ENCODE peak calls at places on chromosomes 1 and 21, in ten cellular contexts. J is IMR-90, V is adrenal gland, E is breast epithelium, Z is ovary, S is A549, G is sigmoid colon, F is heart left ventricle, D is uterus, R is tibial nerve. B is an unnamed sample.
A peak's percentile ranks its signal among the peaks of the same experiment; 100 is the strongest.

GRCh38 chr1:208189183-208189582 is 55.0 kb downstream of the PLXNA2 start:
- DNase-seq in V (no peak), F (no peak), Z (no peak), G (no peak), J (no peak), R (no peak), E (no peak), D (no peak), S (no peak), B (no peak)

GRCh38 chr1:53739109-53739681 is at the start of gene GLIS1:
- DNase-seq in F (peak; percentile 83), S (peak; percentile 48), J (peak; percentile 82), D (peak; percentile 65), E (no peak), R (peak; percentile 38), V (peak; percentile 66), G (peak; percentile 82), Z (peak; percentile 54), B (peak; percentile 77)

GRCh38 chr1:11541956-11542355 is 63.0 kb downstream of the DISP3 start:
- DNase-seq in R (no peak), S (no peak), Z (no peak), G (no peak), D (no peak), F (no peak), E (no peak), J (no peak), V (no peak), B (no peak)

GRCh38 chr1:236143104-236143948 is 987 bp downstream of the GPR137B start:
- DNase-seq in J (peak; percentile 72), Z (peak; percentile 24), E (no peak), V (no peak), D (peak; percentile 29), F (no peak), G (no peak), S (no peak), R (no peak), B (no peak)

GRCh38 chr1:200207711-200208126 is 180.2 kb downstream of the NR5A2 start:
- DNase-seq in E (no peak), S (no peak), R (no peak), D (no peak), Z (no peak), F (no peak), V (no peak), G (no peak), J (peak; percentile 76), B (no peak)

GRCh38 chr1:25579947-25580309 is 36.5 kb downstream of the LDLRAP1 start:
- DNase-seq in J (no peak), E (no peak), Z (no peak), D (no peak), G (no peak), F (no peak), V (no peak), R (no peak), S (no peak), B (no peak)

GRCh38 chr1:5880630-5881405 is 111.4 kb downstream of the NPHP4 start:
- DNase-seq in Z (no peak), R (no peak), V (no peak), D (no peak), G (no peak), E (no peak), S (no peak), F (no peak), J (no peak), B (no peak)

GRCh38 chr1:79497193-79497773 is 490.8 kb upstream of the ADGRL4 start:
- DNase-seq in V (no peak), G (no peak), D (no peak), E (no peak), F (no peak), R (no peak), J (peak; percentile 47), Z (no peak), S (peak; percentile 20), B (no peak)

GRCh38 chr21:15406791-15407190 is 323.0 kb upstream of the USP25 start:
- DNase-seq in J (no peak), E (no peak), Z (no peak), V (peak; percentile 72), R (no peak), G (no peak), F (no peak), D (no peak), S (no peak), B (no peak)

GRCh38 chr1:112536561-112536960 is 27.8 kb downstream of the WNT2B start:
- DNase-seq in D (no peak), V (no peak), E (no peak), S (no peak), J (no peak), F (no peak), R (no peak), Z (no peak), G (no peak), B (no peak)

GRCh38 chr21:45448810-45449657 is 44.1 kb downstream of the COL18A1 start:
- DNase-seq in V (no peak), G (no peak), S (no peak), F (no peak), Z (no peak), R (no peak), J (no peak), D (no peak), E (no peak), B (no peak)

GRCh38 chr1:236090741-236091147 is 25.9 kb upstream of the NID1 start:
- DNase-seq in J (peak; percentile 49), S (no peak), R (no peak), Z (no peak), E (no peak), G (peak; percentile 2), V (no peak), F (no peak), D (no peak), B (no peak)

GRCh38 chr1:72341661-72342060 is 59.3 kb upstream of the NEGR1 start:
- DNase-seq in Z (no peak), J (peak; percentile 11), R (no peak), E (no peak), G (no peak), S (no peak), V (no peak), D (no peak), F (no peak), B (no peak)

DNA sequence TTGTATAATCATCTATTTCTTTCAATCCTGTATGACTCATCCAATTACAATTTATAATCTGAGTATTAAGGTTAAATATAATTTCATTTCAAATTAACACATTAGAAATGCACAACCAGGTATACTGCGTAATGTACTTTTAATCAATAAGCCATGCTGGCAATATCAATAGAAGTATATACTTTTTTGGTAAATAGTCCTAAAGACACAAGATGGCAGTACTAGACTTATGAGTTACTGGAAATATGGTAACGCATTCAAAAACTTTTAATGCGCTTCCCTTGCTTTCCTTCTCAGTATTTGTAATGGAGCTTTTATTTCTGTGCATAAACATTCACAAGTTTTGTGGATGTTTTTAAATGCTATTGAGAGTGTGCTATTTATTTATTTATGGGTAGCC is 1162.0 kb upstream of the TMPRSS15 start:
- DNase-seq in V (no peak), J (no peak), D (no peak), F (no peak), S (no peak), Z (no peak), E (no peak), R (no peak), G (no peak), B (no peak)
- TF ChIP-seq CTCF in V (peak; percentile 36), J (no peak), D (no peak), F (no peak), S (no peak), Z (no peak), E (no peak), R (no peak), G (no peak), B (no peak)

GRCh38 chr1:178725603-178726517 is 816 bp downstream of the RALGPS2 start:
- DNase-seq in J (peak; percentile 84), F (peak; percentile 47), D (peak; percentile 66), E (peak; percentile 63), V (peak; percentile 87), S (peak; percentile 95), Z (peak; percentile 68), G (peak; percentile 83), R (peak; percentile 50), B (peak; percentile 69)
- TF ChIP-seq POLR2A in J (no peak), F (no peak), D (no peak), E (no peak), V (peak; percentile 88), S (no peak), Z (no peak), G (no peak), R (no peak), B (no peak)

GRCh38 chr1:1035291-1035931 is 15.5 kb downstream of the AGRN start:
- DNase-seq in S (no peak), V (no peak), J (no peak), D (no peak), F (no peak), R (no peak), E (no peak), G (no peak), Z (no peak), B (no peak)
- TF ChIP-seq CTCF in S (no peak), V (no peak), J (no peak), D (no peak), F (no peak), R (no peak), E (no peak), G (no peak), Z (no peak), B (no peak)

GRCh38 chr1:205538211-205538840 is 33.9 kb downstream of the CDK18 start:
- DNase-seq in D (no peak), G (peak; percentile 24), F (no peak), E (no peak), R (no peak), V (no peak), S (no peak), Z (no peak), J (peak; percentile 13), B (peak; percentile 15)

GRCh38 chr1:205537386-205538018 is 33.0 kb downstream of the CDK18 start:
- DNase-seq in S (no peak), F (no peak), Z (no peak), G (peak; percentile 27), V (peak; percentile 9), E (no peak), R (no peak), J (no peak), D (peak; percentile 9), B (no peak)

GRCh38 chr1:205535866-205536758 is 31.6 kb downstream of the CDK18 start:
- DNase-seq in G (peak; percentile 56), E (no peak), Z (peak; percentile 9), J (no peak), R (no peak), S (no peak), V (peak; percentile 8), D (peak; percentile 9), F (peak; percentile 3), B (peak; percentile 26)

GRCh38 chr1:205535096-205535495 is 30.6 kb downstream of the CDK18 start:
- DNase-seq in D (no peak), E (no peak), R (no peak), F (peak; percentile 3), G (no peak), V (no peak), S (no peak), Z (no peak), J (no peak), B (no peak)

DNA sequence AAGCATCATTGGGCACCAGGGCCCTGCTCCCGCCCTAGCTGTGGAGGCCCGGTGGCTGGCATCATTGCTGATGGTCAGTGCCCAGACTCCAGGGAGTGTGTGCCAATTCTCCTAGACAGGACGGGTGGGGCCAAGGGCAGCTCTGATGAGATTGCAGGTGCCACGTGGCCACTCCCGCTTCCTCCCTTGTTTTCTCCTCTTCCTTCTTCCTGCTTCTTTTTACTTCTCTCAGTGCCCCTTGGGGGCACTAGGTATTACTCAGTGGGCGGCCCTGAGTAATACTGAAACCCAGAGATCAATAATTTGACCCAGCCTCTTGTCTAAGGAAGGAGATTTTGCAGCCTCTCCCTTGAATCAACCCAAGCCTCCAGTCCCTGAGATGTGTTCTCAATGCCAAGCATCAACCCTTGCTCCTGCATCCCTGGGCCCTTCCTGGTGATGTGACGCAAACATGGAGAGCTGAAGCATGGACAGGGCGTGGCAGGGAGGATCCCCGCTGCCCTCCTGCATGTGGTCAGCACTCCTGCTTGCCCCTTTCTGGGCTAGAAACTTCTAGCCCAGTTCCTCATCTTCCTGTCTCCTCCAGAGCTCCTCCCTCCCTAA is 32.4 kb downstream of the CDK18 start:
- DNase-seq in G (peak; percentile 62), R (no peak), J (no peak), E (no peak), Z (peak; percentile 15), D (peak; percentile 12), V (peak; percentile 39), F (no peak), S (no peak), B (peak; percentile 85)
- TF ChIP-seq POLR2A in G (no peak), R (no peak), J (no peak), E (no peak), Z (no peak), D (no peak), V (no peak), F (no peak), S (no peak), B (no peak)

B was measured in stomach.